ENCODE peak calls at places on chromosomes 3 and 15, in nine cellular contexts. One of them, this sample, is unnamed. For H3K4me1, the result is how much of the 10 kb centered on the place peaks cover.

GRCh38 chr3:183265713-183266417 is 12.8 kb downstream of the B3GNT5 start:
- DNase-seq in effector memory CD4-positive, alpha-beta T cell: no peak
- DNase-seq in HCT116: peak
- DNase-seq in PC-9: peak
- DNase-seq in psoas muscle: no peak
- DNase-seq in sigmoid colon: no peak
- DNase-seq in neural progenitor cell: peak
- DNase-seq in NT2/D1: no peak
- DNase-seq in lower lobe of right lung: no peak
- DNase-seq in this sample: no peak

GRCh38 chr15:34582461-34583357 is 742 bp downstream of the GOLGA8B start:
- DNase-seq in psoas muscle: peak
- DNase-seq in PC-9: no peak
- DNase-seq in lower lobe of right lung: no peak
- DNase-seq in HCT116: peak
- DNase-seq in sigmoid colon: no peak
- DNase-seq in neural progenitor cell: peak
- DNase-seq in effector memory CD4-positive, alpha-beta T cell: peak
- DNase-seq in NT2/D1: no peak
- DNase-seq in this sample: peak

GRCh38 chr3:5699313-5699712 is 511.8 kb downstream of the EDEM1 start:
- DNase-seq in effector memory CD4-positive, alpha-beta T cell: no peak
- DNase-seq in sigmoid colon: no peak
- DNase-seq in psoas muscle: no peak
- DNase-seq in HCT116: peak
- DNase-seq in neural progenitor cell: no peak
- DNase-seq in lower lobe of right lung: no peak
- DNase-seq in PC-9: peak
- DNase-seq in NT2/D1: no peak
- DNase-seq in this sample: no peak

GRCh38 chr3:15646924-15647511 is 45.5 kb downstream of the BTD start:
- DNase-seq in effector memory CD4-positive, alpha-beta T cell: no peak
- DNase-seq in sigmoid colon: peak
- DNase-seq in neural progenitor cell: no peak
- DNase-seq in lower lobe of right lung: no peak
- DNase-seq in PC-9: peak
- DNase-seq in psoas muscle: peak
- DNase-seq in NT2/D1: no peak
- DNase-seq in HCT116: peak
- DNase-seq in this sample: no peak

GRCh38 chr15:82850242-82850591 is 40.8 kb downstream of the WHAMM start:
- DNase-seq in NT2/D1: no peak
- DNase-seq in PC-9: no peak
- DNase-seq in HCT116: no peak
- DNase-seq in lower lobe of right lung: no peak
- DNase-seq in sigmoid colon: no peak
- DNase-seq in psoas muscle: no peak
- DNase-seq in effector memory CD4-positive, alpha-beta T cell: no peak
- DNase-seq in neural progenitor cell: peak
- DNase-seq in this sample: no peak

GRCh38 chr3:78148986-78149717 is 1109.3 kb downstream of the ROBO2 start:
- DNase-seq in PC-9: no peak
- DNase-seq in effector memory CD4-positive, alpha-beta T cell: no peak
- DNase-seq in HCT116: no peak
- DNase-seq in neural progenitor cell: no peak
- DNase-seq in lower lobe of right lung: no peak
- DNase-seq in NT2/D1: no peak
- DNase-seq in sigmoid colon: no peak
- DNase-seq in psoas muscle: no peak
- DNase-seq in this sample: no peak

GRCh38 chr3:32436816-32437189 is 45.1 kb downstream of the CMTM7 start:
- DNase-seq in lower lobe of right lung: no peak
- DNase-seq in HCT116: no peak
- DNase-seq in PC-9: no peak
- DNase-seq in neural progenitor cell: no peak
- DNase-seq in psoas muscle: no peak
- DNase-seq in effector memory CD4-positive, alpha-beta T cell: no peak
- DNase-seq in NT2/D1: no peak
- DNase-seq in sigmoid colon: no peak
- DNase-seq in this sample: no peak

GRCh38 chr15:49645937-49646336 is 25.1 kb downstream of the DTWD1 start:
- DNase-seq in PC-9: no peak
- DNase-seq in HCT116: no peak
- DNase-seq in NT2/D1: no peak
- DNase-seq in psoas muscle: peak
- DNase-seq in lower lobe of right lung: no peak
- DNase-seq in effector memory CD4-positive, alpha-beta T cell: no peak
- DNase-seq in sigmoid colon: no peak
- DNase-seq in neural progenitor cell: no peak
- DNase-seq in this sample: no peak

GRCh38 chr15:75104804-75105557 is 81.6 kb downstream of the PPCDC start:
- DNase-seq in NT2/D1: no peak
- DNase-seq in HCT116: peak
- DNase-seq in psoas muscle: no peak
- DNase-seq in effector memory CD4-positive, alpha-beta T cell: no peak
- DNase-seq in lower lobe of right lung: no peak
- DNase-seq in neural progenitor cell: no peak
- DNase-seq in PC-9: peak
- DNase-seq in sigmoid colon: no peak
- DNase-seq in this sample: no peak

GRCh38 chr3:195701042-195701910 is 19.5 kb upstream of the MUC20 start:
- DNase-seq in lower lobe of right lung: no peak
- DNase-seq in HCT116: no peak
- DNase-seq in NT2/D1: no peak
- DNase-seq in effector memory CD4-positive, alpha-beta T cell: no peak
- DNase-seq in sigmoid colon: no peak
- DNase-seq in neural progenitor cell: no peak
- DNase-seq in psoas muscle: no peak
- DNase-seq in PC-9: peak
- DNase-seq in this sample: no peak

GRCh38 chr15:101489236-101489632 is 273 bp downstream of the PCSK6 start:
- DNase-seq in neural progenitor cell: peak
- DNase-seq in lower lobe of right lung: peak
- DNase-seq in HCT116: peak
- DNase-seq in effector memory CD4-positive, alpha-beta T cell: no peak
- DNase-seq in psoas muscle: peak
- DNase-seq in PC-9: no peak
- DNase-seq in NT2/D1: peak
- DNase-seq in sigmoid colon: no peak
- DNase-seq in this sample: no peak

GRCh38 chr3:70358978-70359580 is 46.6 kb upstream of the MDFIC2 start:
- DNase-seq in psoas muscle: no peak
- DNase-seq in lower lobe of right lung: no peak
- DNase-seq in NT2/D1: peak
- DNase-seq in sigmoid colon: no peak
- DNase-seq in HCT116: peak
- DNase-seq in neural progenitor cell: peak
- DNase-seq in effector memory CD4-positive, alpha-beta T cell: no peak
- DNase-seq in PC-9: no peak
- DNase-seq in this sample: peak

DNA sequence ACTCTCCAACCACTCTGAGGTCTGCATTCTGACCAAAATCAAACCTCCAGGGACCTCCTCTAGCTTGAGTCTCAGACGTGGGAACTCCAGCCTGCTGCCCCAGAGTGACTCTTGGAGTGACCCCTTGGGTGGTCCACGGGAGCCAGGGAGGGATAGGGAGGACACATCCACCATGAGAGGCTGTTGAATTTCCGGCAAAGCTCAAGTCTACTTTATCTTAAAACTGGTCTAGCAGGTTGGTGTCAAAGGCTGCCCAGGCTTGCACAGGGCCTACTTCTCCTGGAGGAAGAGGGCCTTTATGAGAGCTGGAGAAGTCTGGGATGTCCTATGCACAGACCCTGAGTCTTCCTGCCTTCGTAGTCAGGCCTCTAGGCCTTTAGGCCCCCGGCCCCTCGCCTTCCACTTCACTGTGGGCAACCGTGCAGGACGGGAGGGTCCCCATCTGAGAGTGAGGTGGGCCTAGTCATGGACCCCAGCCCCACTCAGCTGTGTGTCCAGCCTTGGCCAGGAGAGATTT is 8.8 kb downstream of the CISH start:
- DNase-seq in psoas muscle: no peak
- DNase-seq in effector memory CD4-positive, alpha-beta T cell: no peak
- DNase-seq in NT2/D1: no peak
- DNase-seq in neural progenitor cell: no peak
- DNase-seq in HCT116: no peak
- DNase-seq in lower lobe of right lung: no peak
- DNase-seq in sigmoid colon: no peak
- DNase-seq in PC-9: peak
- DNase-seq in this sample: no peak
- H3K4me1 ChIP-seq in psoas muscle: half or more
- H3K4me1 ChIP-seq in effector memory CD4-positive, alpha-beta T cell: half or more
- H3K4me1 ChIP-seq in NT2/D1: under half
- H3K4me1 ChIP-seq in neural progenitor cell: under half
- H3K4me1 ChIP-seq in HCT116: under half
- H3K4me1 ChIP-seq in lower lobe of right lung: half or more
- H3K4me1 ChIP-seq in sigmoid colon: half or more
- H3K4me1 ChIP-seq in PC-9: under half
- H3K4me1 ChIP-seq in this sample: under half

GRCh38 chr3:188577539-188577938 is 423.6 kb downstream of the LPP start:
- DNase-seq in neural progenitor cell: no peak
- DNase-seq in effector memory CD4-positive, alpha-beta T cell: no peak
- DNase-seq in psoas muscle: no peak
- DNase-seq in NT2/D1: no peak
- DNase-seq in HCT116: no peak
- DNase-seq in lower lobe of right lung: no peak
- DNase-seq in sigmoid colon: no peak
- DNase-seq in PC-9: no peak
- DNase-seq in this sample: no peak
- H3K4me1 ChIP-seq in neural progenitor cell: under half
- H3K4me1 ChIP-seq in effector memory CD4-positive, alpha-beta T cell: under half
- H3K4me1 ChIP-seq in psoas muscle: under half
- H3K4me1 ChIP-seq in NT2/D1: under half
- H3K4me1 ChIP-seq in HCT116: under half
- H3K4me1 ChIP-seq in lower lobe of right lung: under half
- H3K4me1 ChIP-seq in sigmoid colon: half or more
- H3K4me1 ChIP-seq in PC-9: under half
- H3K4me1 ChIP-seq in this sample: under half

GRCh38 chr3:11661052-11661656 is 17.4 kb upstream of the VGLL4 start:
- DNase-seq in effector memory CD4-positive, alpha-beta T cell: no peak
- DNase-seq in HCT116: no peak
- DNase-seq in PC-9: no peak
- DNase-seq in sigmoid colon: no peak
- DNase-seq in NT2/D1: no peak
- DNase-seq in neural progenitor cell: no peak
- DNase-seq in lower lobe of right lung: no peak
- DNase-seq in psoas muscle: no peak
- DNase-seq in this sample: no peak
- H3K4me1 ChIP-seq in effector memory CD4-positive, alpha-beta T cell: under half
- H3K4me1 ChIP-seq in HCT116: under half
- H3K4me1 ChIP-seq in PC-9: under half
- H3K4me1 ChIP-seq in sigmoid colon: under half
- H3K4me1 ChIP-seq in NT2/D1: under half
- H3K4me1 ChIP-seq in neural progenitor cell: under half
- H3K4me1 ChIP-seq in lower lobe of right lung: under half
- H3K4me1 ChIP-seq in psoas muscle: under half
- H3K4me1 ChIP-seq in this sample: under half

GRCh38 chr15:52220896-52221660 is 29.9 kb upstream of the GNB5 start:
- DNase-seq in neural progenitor cell: no peak
- DNase-seq in psoas muscle: no peak
- DNase-seq in HCT116: no peak
- DNase-seq in NT2/D1: no peak
- DNase-seq in lower lobe of right lung: no peak
- DNase-seq in sigmoid colon: no peak
- DNase-seq in PC-9: no peak
- DNase-seq in effector memory CD4-positive, alpha-beta T cell: no peak
- DNase-seq in this sample: no peak
- H3K4me1 ChIP-seq in neural progenitor cell: under half
- H3K4me1 ChIP-seq in psoas muscle: under half
- H3K4me1 ChIP-seq in HCT116: under half
- H3K4me1 ChIP-seq in NT2/D1: under half
- H3K4me1 ChIP-seq in lower lobe of right lung: under half
- H3K4me1 ChIP-seq in sigmoid colon: under half
- H3K4me1 ChIP-seq in PC-9: under half
- H3K4me1 ChIP-seq in effector memory CD4-positive, alpha-beta T cell: under half
- H3K4me1 ChIP-seq in this sample: under half

DNA sequence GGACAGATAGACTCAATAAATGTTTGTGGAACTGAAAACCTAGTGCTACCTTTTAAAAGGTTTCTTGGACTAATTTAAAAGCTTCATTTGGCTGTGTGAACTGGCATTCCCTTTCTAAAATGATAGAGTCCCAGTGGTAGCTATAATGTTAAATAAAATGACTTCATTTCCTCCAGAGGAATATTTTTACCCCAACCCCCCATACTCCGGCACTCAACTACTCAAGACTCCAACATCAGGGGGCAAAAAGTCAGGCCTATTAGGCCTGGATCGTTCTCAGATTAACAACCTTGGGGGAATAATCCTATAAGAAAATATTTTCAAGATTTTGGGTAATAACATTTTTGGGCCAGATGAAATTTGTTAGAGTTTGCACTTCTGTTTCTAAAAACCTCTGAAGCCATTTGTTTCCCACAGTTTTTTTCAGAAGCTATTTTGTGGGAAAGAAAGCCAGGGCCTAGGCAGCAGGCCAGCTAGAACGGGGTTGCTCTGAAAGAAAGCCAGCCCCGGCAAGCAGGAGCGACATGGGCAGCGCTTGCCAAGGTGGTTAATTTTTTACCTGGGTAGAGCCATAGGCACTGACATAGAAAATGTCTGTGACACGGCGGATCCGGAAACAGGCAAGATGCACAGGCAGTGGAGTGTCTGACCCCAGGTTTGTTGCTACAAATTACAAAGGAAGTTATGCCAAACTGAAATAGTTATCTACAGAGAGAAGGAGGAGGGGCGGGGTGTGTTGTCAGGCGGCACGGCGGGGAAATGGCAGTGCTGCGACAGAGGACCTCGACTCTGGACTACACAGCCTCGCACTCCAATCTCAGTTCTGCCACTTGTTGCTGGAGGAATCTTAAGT is 84.6 kb downstream of the MAGI1 start:
- DNase-seq in sigmoid colon: no peak
- DNase-seq in neural progenitor cell: no peak
- DNase-seq in HCT116: no peak
- DNase-seq in psoas muscle: no peak
- DNase-seq in PC-9: no peak
- DNase-seq in effector memory CD4-positive, alpha-beta T cell: no peak
- DNase-seq in NT2/D1: no peak
- DNase-seq in lower lobe of right lung: peak
- DNase-seq in this sample: no peak
- H3K4me1 ChIP-seq in sigmoid colon: under half
- H3K4me1 ChIP-seq in neural progenitor cell: under half
- H3K4me1 ChIP-seq in HCT116: half or more
- H3K4me1 ChIP-seq in psoas muscle: under half
- H3K4me1 ChIP-seq in PC-9: half or more
- H3K4me1 ChIP-seq in effector memory CD4-positive, alpha-beta T cell: under half
- H3K4me1 ChIP-seq in NT2/D1: under half
- H3K4me1 ChIP-seq in lower lobe of right lung: half or more
- H3K4me1 ChIP-seq in this sample: under half